ENCODE peak calls at places on chromosomes 11 and 22, in eight cellular contexts. F is Peyer's patch, S is thoracic aorta, R is body of pancreas, H is mammary epithelial cell, G is upper lobe of right lung, D is K562, J is tibial artery. T is an unnamed sample. For H3K9me3, the result is how much of the 10 kb centered on the place peaks cover.

GRCh38 chr11:122261546-122261945 is 145.5 kb upstream of the BLID start:
- DNase-seq in G (no peak), H (no peak), D (no peak), J (no peak), F (no peak), R (no peak), S (no peak), T (no peak)

GRCh38 chr11:28735511-28735910 is 627.3 kb downstream of the METTL15 start:
- DNase-seq in H (no peak), S (no peak), J (no peak), G (no peak), R (no peak), F (no peak), D (no peak), T (no peak)

GRCh38 chr11:65078151-65078550 is 5.7 kb downstream of the CDCA5 start:
- DNase-seq in F (peak), S (no peak), D (peak), J (no peak), H (peak), G (peak), R (peak), T (no peak)

GRCh38 chr11:33329705-33330329 is 72.6 kb downstream of the HIPK3 start:
- DNase-seq in R (peak), D (peak), H (peak), S (no peak), J (no peak), F (peak), G (no peak), T (peak)

GRCh38 chr22:23531283-23531921 is 48.7 kb downstream of the IGLL1 start:
- DNase-seq in H (no peak), F (no peak), R (no peak), S (no peak), J (peak), D (no peak), G (peak), T (peak)

GRCh38 chr11:119641991-119642745 is 86.8 kb downstream of the NECTIN1 start:
- DNase-seq in R (no peak), G (no peak), F (no peak), S (no peak), H (peak), J (no peak), D (peak), T (no peak)

GRCh38 chr11:122981388-122982264 is at the start of gene BSX:
- DNase-seq in R (peak), J (no peak), G (peak), D (peak), H (peak), S (no peak), F (no peak), T (peak)

GRCh38 chr11:34606326-34607120 is 14.4 kb upstream of the EHF start:
- DNase-seq in R (no peak), G (no peak), F (peak), H (no peak), S (no peak), D (no peak), J (no peak), T (no peak)

GRCh38 chr22:30025187-30025586 is 55.1 kb upstream of the HORMAD2 start:
- DNase-seq in F (no peak), R (no peak), H (no peak), D (no peak), J (no peak), S (no peak), G (no peak), T (no peak)

GRCh38 chr11:617248-617911 is 1.6 kb upstream of the IRF7 start:
- DNase-seq in F (no peak), D (no peak), G (no peak), S (no peak), J (peak), H (no peak), R (no peak), T (no peak)

GRCh38 chr11:22703561-22703960 is 37.1 kb downstream of the GAS2 start:
- DNase-seq in D (no peak), H (peak), J (no peak), G (no peak), R (no peak), S (no peak), F (no peak), T (no peak)

GRCh38 chr11:76578655-76579046 is 91.9 kb downstream of the LRRC32 start:
- DNase-seq in F (no peak), R (peak), D (no peak), H (no peak), G (peak), J (peak), S (peak), T (peak)

GRCh38 chr11:64461081-64461480 is 102.1 kb downstream of the RPS6KA4 start:
- DNase-seq in D (no peak), R (no peak), S (no peak), J (peak), F (peak), G (no peak), H (no peak), T (no peak)

GRCh38 chr22:24420072-24420976 is 7.1 kb upstream of the ADORA2A start:
- DNase-seq in F (no peak), D (no peak), J (no peak), G (no peak), H (no peak), R (no peak), S (no peak), T (no peak)

GRCh38 chr11:118888398-118888797 is 4.7 kb downstream of the CXCR5 start:
- DNase-seq in S (no peak), G (no peak), H (no peak), R (no peak), F (no peak), J (no peak), D (peak), T (no peak)

DNA sequence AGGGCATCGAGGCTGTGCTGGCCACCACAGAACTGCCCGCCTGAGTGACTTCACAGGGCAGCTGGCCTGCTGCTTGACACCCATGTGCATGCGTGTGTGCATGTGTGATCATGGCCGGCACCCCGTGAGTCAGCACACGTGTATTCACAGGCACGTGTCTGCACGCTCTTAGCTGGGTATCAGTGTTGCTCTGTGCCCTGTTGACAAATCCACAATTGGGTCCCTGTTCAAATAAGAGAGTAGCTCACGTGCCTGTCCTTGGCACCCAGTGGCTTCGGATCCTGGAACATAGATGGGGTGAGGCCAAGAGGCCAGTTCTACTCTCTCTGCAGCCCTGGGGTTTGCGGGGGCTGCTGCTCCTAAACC is 14.0 kb downstream of the B3GAT1 start:
- DNase-seq in H (no peak), S (no peak), D (no peak), R (peak), J (no peak), F (no peak), G (no peak), T (no peak)
- H3K9me3 ChIP-seq in H (under half), S (under half), D (under half), R (under half), J (under half), F (under half), G (under half), T (under half)

GRCh38 chr11:108203075-108203474 is 19.4 kb downstream of the NPAT start:
- DNase-seq in G (no peak), D (no peak), H (no peak), J (no peak), R (no peak), F (no peak), S (no peak), T (no peak)

GRCh38 chr11:108204376-108204775 is 18.1 kb downstream of the NPAT start:
- DNase-seq in G (no peak), H (no peak), R (no peak), S (no peak), J (no peak), F (no peak), D (no peak), T (no peak)

GRCh38 chr11:108206969-108207682 is 15.3 kb downstream of the NPAT start:
- DNase-seq in D (no peak), S (no peak), H (no peak), J (no peak), G (no peak), F (no peak), R (no peak), T (no peak)

GRCh38 chr11:108206171-108206570 is 16.3 kb downstream of the NPAT start:
- DNase-seq in D (no peak), S (no peak), H (no peak), J (no peak), R (no peak), G (no peak), F (no peak), T (no peak)

GRCh38 chr11:108204918-108205499 is 17.4 kb downstream of the NPAT start:
- DNase-seq in H (no peak), G (no peak), J (no peak), F (no peak), S (no peak), R (no peak), D (no peak), T (no peak)
- H3K9me3 ChIP-seq in H (under half), G (under half), J (under half), F (under half), S (under half), R (under half), D (under half), T (under half)

GRCh38 chr11:41861791-41862190 is 402.3 kb upstream of the LRRC4C start:
- DNase-seq in J (no peak), H (no peak), F (no peak), G (no peak), D (no peak), R (no peak), S (no peak), T (no peak)
- H3K9me3 ChIP-seq in J (under half), H (under half), F (under half), G (under half), D (under half), R (under half), S (under half), T (under half)

DNA sequence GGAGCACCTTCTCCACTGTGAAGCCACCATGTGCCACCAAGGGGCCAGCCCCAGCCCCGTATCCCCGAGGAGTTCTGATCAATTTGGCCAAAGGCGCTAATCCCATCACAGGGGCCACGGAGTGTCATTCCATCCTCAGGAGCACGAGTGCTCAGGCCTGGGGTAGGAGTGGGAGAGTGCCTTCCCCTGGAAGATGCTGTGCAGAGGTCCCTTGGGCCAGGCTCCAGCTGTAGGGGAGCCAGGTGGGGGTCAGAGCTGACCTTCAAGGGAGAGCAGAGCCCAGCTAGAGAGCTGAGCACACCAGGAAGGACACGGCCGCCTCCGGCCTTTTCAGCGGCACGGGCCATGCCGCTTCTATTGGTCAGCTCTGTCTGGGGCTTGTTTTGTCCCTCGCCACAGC is 1459.9 kb downstream of the BRD1 start:
- DNase-seq in R (no peak), D (no peak), H (no peak), J (no peak), F (peak), S (no peak), G (no peak), T (no peak)
- H3K9me3 ChIP-seq in R (under half), D (under half), H (under half), J (under half), F (under half), S (under half), G (under half), T (under half)

GRCh38 chr11:48177661-48178060 is 38.9 kb upstream of the OR4B1 start:
- DNase-seq in H (no peak), G (no peak), D (no peak), J (no peak), F (no peak), S (no peak), R (no peak), T (peak)
- H3K9me3 ChIP-seq in H (under half), G (under half), D (under half), J (under half), F (under half), S (under half), R (under half), T (under half)

DNA sequence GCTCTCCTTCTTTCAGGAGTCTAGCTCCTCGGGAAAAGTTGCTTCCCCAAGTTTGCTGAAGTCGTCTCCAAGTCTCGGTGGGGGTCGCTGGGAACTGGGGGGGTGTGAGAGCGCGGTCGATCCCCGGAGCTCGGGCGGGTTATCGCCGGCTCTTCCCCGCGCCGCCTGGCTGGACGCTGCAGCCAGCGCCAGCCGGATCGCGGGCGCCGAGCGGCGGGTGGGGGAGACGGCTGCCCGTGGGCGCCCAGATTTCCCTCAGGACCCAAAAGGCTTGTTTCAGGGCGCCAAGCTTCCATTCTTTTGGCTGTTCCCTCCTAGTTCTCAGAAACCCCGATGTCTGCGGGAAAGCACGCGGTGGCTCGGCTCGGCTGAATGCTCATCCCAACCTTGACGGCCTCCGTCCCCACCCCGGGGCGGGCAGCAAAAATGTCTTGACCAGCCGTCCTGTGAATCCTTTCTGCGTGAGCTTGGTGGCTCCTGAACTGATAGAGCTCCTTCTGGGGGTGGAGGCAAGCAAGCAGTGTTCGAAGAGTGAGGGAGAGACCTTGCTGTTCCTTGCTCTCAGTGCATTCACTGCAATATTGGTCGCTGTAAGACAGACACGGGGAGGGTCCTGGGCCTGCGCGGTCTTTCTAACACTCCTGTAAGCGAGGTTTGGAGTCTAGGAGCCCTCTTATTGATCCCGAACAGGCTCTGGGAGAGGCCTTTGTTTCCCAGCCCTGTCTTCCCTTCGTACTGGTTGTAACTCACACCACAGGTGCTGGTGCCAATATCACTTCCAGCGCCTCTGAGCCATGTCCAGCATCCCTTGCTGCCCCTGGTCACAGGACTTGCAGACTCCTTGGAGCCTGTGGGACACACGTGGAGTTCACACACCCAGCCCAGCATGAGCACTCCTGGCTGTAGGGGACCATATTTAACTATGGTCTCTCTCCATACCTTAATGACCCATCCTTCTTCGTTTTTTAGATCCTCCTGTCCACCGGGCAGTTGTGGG is 1.8 kb downstream of the ZBTB16 start:
- DNase-seq in S (no peak), G (peak), H (no peak), R (peak), J (peak), F (peak), D (no peak), T (peak)
- H3K9me3 ChIP-seq in S (under half), G (under half), H (under half), R (under half), J (under half), F (under half), D (under half), T (under half)

DNA sequence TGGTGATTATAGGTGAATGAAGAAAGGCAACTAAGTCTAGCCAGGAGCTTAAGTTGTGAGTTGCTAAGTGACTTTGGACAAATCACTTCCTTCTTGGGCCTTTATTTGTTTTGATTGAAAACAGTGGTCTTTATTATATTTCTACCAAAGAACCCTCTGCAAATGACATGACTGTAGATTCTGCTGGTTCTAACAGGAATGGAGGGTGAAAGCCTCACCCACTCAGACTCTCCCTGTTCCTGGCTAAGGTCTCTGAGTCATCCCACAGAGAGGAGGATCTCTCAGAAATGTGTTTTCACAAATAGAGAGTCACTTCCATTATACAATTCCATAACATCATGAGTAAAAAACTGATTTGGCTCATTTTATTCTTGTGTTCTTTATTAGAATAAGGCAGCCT is 583.9 kb upstream of the LRRC4C start:
- DNase-seq in R (no peak), S (no peak), J (no peak), H (peak), D (no peak), F (no peak), G (no peak), T (no peak)
- H3K9me3 ChIP-seq in R (under half), S (under half), J (under half), H (under half), D (under half), F (under half), G (under half), T (under half)

GRCh38 chr22:48181168-48181955 is 1418.9 kb downstream of the TBC1D22A start:
- DNase-seq in J (no peak), S (no peak), R (no peak), F (no peak), D (no peak), G (no peak), H (no peak), T (no peak)

GRCh38 chr22:48185071-48185470 is 1422.6 kb downstream of the TBC1D22A start:
- DNase-seq in S (no peak), F (no peak), G (no peak), R (no peak), H (no peak), D (no peak), J (no peak), T (no peak)

GRCh38 chr22:48182036-48182435 is 1419.6 kb downstream of the TBC1D22A start:
- DNase-seq in D (no peak), G (no peak), R (no peak), J (no peak), F (no peak), H (no peak), S (no peak), T (no peak)

GRCh38 chr22:48185656-48186055 is 1423.2 kb downstream of the TBC1D22A start:
- DNase-seq in S (no peak), D (no peak), G (no peak), J (no peak), H (no peak), F (no peak), R (no peak), T (no peak)

DNA sequence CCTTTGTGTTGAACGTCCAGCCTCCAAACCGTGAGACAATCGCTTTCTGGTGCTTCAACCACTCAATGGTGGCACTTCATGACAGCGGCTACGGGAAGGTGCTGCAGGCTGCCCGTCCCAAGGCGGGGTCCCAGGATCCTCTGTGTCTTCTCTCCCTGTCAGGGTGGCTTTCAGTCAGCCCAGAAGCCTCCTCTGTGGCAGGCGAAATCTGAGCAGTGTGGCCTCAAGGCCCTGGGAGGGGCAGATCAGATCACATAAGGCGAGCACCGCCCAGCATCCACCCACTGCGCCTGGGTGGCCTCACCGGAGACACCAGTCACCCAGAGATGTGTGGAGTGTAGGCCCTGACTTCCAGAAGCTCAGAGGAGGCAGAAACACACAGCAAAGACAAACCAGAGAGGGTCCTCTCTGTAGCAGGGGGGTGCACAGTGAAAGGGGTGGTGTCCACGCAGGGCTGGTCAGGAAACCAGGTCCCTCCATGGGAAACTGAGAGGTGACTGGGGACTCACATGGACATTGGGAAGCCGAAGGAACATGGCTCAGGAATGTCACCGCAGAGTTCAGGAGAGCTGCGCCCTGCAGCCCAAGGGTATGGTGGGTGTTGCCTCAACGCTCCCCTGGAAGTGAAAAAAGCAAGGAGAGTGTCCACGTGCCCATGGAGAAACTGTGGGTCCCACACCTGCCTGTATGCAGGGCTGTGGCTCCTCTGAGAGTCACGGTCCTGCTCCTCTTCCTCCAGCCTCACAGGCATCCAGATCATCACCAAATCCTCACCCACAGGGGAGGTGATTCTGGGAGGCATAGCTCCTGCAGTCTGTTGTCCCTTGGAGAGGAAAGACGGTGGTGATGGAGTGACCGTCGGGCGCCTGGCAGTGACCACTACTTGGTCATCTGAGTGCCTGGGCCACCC is 1420.7 kb downstream of the TBC1D22A start:
- DNase-seq in D (no peak), S (no peak), H (no peak), J (no peak), R (no peak), F (no peak), G (no peak), T (no peak)
- H3K9me3 ChIP-seq in D (under half), S (under half), H (half or more), J (under half), R (under half), F (under half), G (under half), T (under half)